ENCODE peak calls at places on chromosomes 6 and 20, in eight cellular contexts. I is uterus; Z is A549; S is CD4-positive, alpha-beta memory T cell; M is SK-N-SH; K is body of pancreas; V is pancreas; A is effector memory CD4-positive, alpha-beta T cell. W is an unnamed sample.

GRCh38 chr6:155107432-155108069 is 112.4 kb downstream of the TIAM2 start:
- DNase-seq in I (no peak), K (no peak), Z (no peak), M (no peak), V (no peak), S (no peak), A (no peak), W (no peak)

GRCh38 chr6:105667061-105667460 is 264.2 kb upstream of the PREP start:
- DNase-seq in K (no peak), M (no peak), Z (no peak), V (no peak), I (no peak), S (no peak), A (no peak), W (no peak)

GRCh38 chr20:37362821-37363220 is 16.9 kb downstream of the SRC start:
- DNase-seq in I (no peak), S (no peak), A (no peak), Z (no peak), M (no peak), V (peak; percentile 26), K (no peak), W (no peak)

GRCh38 chr6:151475653-151476523 is 17.9 kb upstream of the CCDC170 start:
- DNase-seq in Z (peak; percentile 41), K (peak; percentile 49), M (peak; percentile 56), V (no peak), S (peak; percentile 54), I (peak; percentile 50), A (no peak), W (no peak)

GRCh38 chr6:41042656-41043055 is 389 bp downstream of the TSPO2 start:
- DNase-seq in I (no peak), V (no peak), A (no peak), Z (no peak), S (no peak), M (no peak), K (no peak), W (no peak)

GRCh38 chr20:23449400-23449799 is 3.3 kb downstream of the CST11 start:
- DNase-seq in I (no peak), V (no peak), M (no peak), A (no peak), K (no peak), S (no peak), Z (no peak), W (peak; percentile 12)

GRCh38 chr20:41217422-41217821 is 80.1 kb downstream of the PLCG1 start:
- DNase-seq in I (no peak), K (no peak), Z (no peak), S (no peak), A (no peak), V (no peak), M (no peak), W (no peak)

GRCh38 chr6:155273438-155273837 is 9.6 kb downstream of the CLDN20 start:
- DNase-seq in V (no peak), M (peak; percentile 65), S (no peak), A (no peak), K (no peak), I (no peak), Z (peak; percentile 29), W (no peak)

GRCh38 chr6:65289491-65289890 is 417.5 kb downstream of the EYS start:
- DNase-seq in Z (no peak), A (no peak), K (no peak), V (no peak), S (no peak), M (no peak), I (no peak), W (no peak)

GRCh38 chr6:39937686-39938333 is 3.5 kb upstream of the MOCS1 start:
- DNase-seq in Z (no peak), I (no peak), K (no peak), V (no peak), M (no peak), S (no peak), A (no peak), W (no peak)

GRCh38 chr6:155154158-155154830 is 109.5 kb upstream of the CLDN20 start:
- DNase-seq in M (peak; percentile 84), Z (no peak), K (no peak), A (no peak), S (no peak), V (no peak), I (peak; percentile 35), W (no peak)

GRCh38 chr6:34239240-34239825 is 2.7 kb downstream of the HMGA1 start:
- DNase-seq in K (no peak), A (no peak), M (no peak), I (no peak), S (no peak), Z (no peak), V (peak; percentile 19), W (no peak)

GRCh38 chr20:8218861-8219260 is 86.8 kb downstream of the PLCB1 start:
- DNase-seq in A (no peak), S (no peak), M (no peak), I (no peak), K (no peak), Z (no peak), V (no peak), W (no peak)

GRCh38 chr20:4297141-4297826 is 281.9 kb upstream of the RNF24 start:
- DNase-seq in K (peak; percentile 6), Z (no peak), M (no peak), S (no peak), A (no peak), V (no peak), I (peak; percentile 55), W (no peak)

GRCh38 chr6:20333870-20334269 is 67.8 kb upstream of the E2F3 start:
- DNase-seq in Z (no peak), V (no peak), A (no peak), I (no peak), M (no peak), K (no peak), S (no peak), W (no peak)

GRCh38 chr6:87501809-87502572 is 29.2 kb downstream of the SLC35A1 start:
- DNase-seq in M (no peak), I (no peak), A (no peak), V (no peak), K (no peak), Z (no peak), S (no peak), W (no peak)

GRCh38 chr20:19943021-19943659 is 74.0 kb upstream of the NAA20 start:
- DNase-seq in S (no peak), M (no peak), I (no peak), V (no peak), K (peak; percentile 69), A (no peak), Z (no peak), W (no peak)

GRCh38 chr6:135012349-135012748 is 42.3 kb downstream of the HBS1L start:
- DNase-seq in M (no peak), S (no peak), Z (no peak), K (no peak), A (no peak), I (no peak), V (no peak), W (no peak)
- H3K27ac ChIP-seq in M (no peak overlapping the region), S (no peak overlapping the region), Z (no peak overlapping the region), K (no peak overlapping the region), A (no peak overlapping the region), I (no peak overlapping the region), V (no peak overlapping the region), W (no peak overlapping the region)

GRCh38 chr6:36598326-36598725 is 4.2 kb downstream of the SRSF3 start:
- DNase-seq in Z (no peak), I (no peak), K (no peak), V (peak; percentile 24), A (no peak), M (no peak), S (no peak), W (no peak)
- H3K27ac ChIP-seq in Z (no peak overlapping the region), I (peak overlapping the region; percentile 100), K (peak overlapping the region; percentile 33), V (no peak overlapping the region), A (peak overlapping the region; percentile 98), M (no peak overlapping the region), S (peak overlapping the region; percentile 94), W (peak overlapping the region; percentile 95)

GRCh38 chr6:15619330-15619729 is 43.5 kb downstream of the DTNBP1 start:
- DNase-seq in A (no peak), K (no peak), I (no peak), Z (no peak), S (no peak), V (no peak), M (no peak), W (no peak)

GRCh38 chr6:15621203-15622044 is 41.4 kb downstream of the DTNBP1 start:
- DNase-seq in S (no peak), Z (no peak), A (no peak), K (peak; percentile 59), V (no peak), M (peak; percentile 52), I (no peak), W (no peak)

GRCh38 chr6:15623282-15624116 is 39.3 kb downstream of the DTNBP1 start:
- DNase-seq in I (no peak), S (peak; percentile 19), A (no peak), V (no peak), Z (no peak), K (no peak), M (no peak), W (no peak)

GRCh38 chr6:15620616-15621015 is 42.2 kb downstream of the DTNBP1 start:
- DNase-seq in A (no peak), V (no peak), Z (no peak), K (no peak), I (no peak), M (peak; percentile 10), S (no peak), W (no peak)

DNA sequence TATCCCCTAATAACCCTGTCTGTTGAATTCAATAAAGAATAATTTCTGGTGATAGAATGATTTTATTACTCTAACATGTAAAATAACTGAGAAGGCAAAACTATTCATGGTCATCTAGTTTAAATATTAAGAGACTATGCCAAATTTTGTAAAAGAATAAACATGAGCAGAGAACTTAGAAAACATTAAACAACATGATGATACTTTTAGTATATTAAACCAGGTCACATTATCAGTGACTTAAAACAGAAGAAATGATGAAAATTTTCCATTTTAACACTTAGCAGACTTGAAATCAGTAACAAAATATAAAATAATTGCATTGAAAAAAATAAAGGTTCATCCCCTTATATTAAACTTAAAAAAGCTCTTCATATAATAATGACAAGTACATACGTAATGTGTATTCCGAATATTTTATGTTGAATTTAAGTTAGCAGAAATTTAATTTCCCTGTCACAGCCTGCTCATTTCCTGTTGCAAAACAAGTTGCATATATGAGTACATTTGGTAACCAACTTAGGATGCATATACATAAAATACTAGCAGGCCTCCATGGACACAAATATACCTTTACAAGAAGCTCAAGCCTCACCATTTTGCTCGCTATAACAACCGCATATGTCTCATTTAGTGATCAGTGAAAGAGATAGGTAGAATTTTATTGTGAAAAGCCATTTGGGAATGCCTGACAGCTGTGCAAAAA is 40.6 kb downstream of the DTNBP1 start:
- DNase-seq in Z (no peak), M (no peak), A (no peak), I (no peak), V (no peak), K (no peak), S (no peak), W (no peak)
- H3K27ac ChIP-seq in Z (no peak overlapping the region), M (peak overlapping the region; percentile 9), A (no peak overlapping the region), I (no peak overlapping the region), V (no peak overlapping the region), K (peak overlapping the region; percentile 69), S (no peak overlapping the region), W (no peak overlapping the region)

GRCh38 chr20:14958626-14959025 is 621.2 kb upstream of the FLRT3 start:
- DNase-seq in I (no peak), V (no peak), Z (no peak), A (no peak), K (no peak), M (no peak), S (no peak), W (no peak)
- H3K27ac ChIP-seq in I (no peak overlapping the region), V (no peak overlapping the region), Z (no peak overlapping the region), A (no peak overlapping the region), K (no peak overlapping the region), M (no peak overlapping the region), S (no peak overlapping the region), W (peak overlapping the region; percentile 79)

W was measured in epithelial cell of prostate.